ENCODE peak calls at places on chromosomes 12 and 14, in nine cellular contexts. Y, H, G, X, L, T, A, C and J are unnamed samples.

GRCh38 chr12:130816055-130816454 is 23.0 kb downstream of the STX2 start:
- DNase-seq in Y (no peak), H (no peak), G (no peak), X (no peak), L (no peak), T (no peak), A (no peak), C (no peak), J (no peak)

GRCh38 chr12:83514372-83514771 is 827.7 kb downstream of the TMTC2 start:
- DNase-seq in Y (no peak), H (no peak), G (peak; percentile 73), X (no peak), L (peak; percentile 14), T (no peak), A (peak; percentile 71), C (no peak), J (no peak)

GRCh38 chr14:100080206-100080605 is 15.0 kb downstream of the EVL start:
- DNase-seq in Y (no peak), H (no peak), G (no peak), X (no peak), L (no peak), T (no peak), A (no peak), C (no peak), J (no peak)

GRCh38 chr12:69527506-69528272 is 57.5 kb downstream of the FRS2 start:
- DNase-seq in Y (no peak), H (peak; percentile 90), G (peak; percentile 88), X (peak; percentile 19), L (no peak), T (no peak), A (no peak), C (no peak), J (no peak)

GRCh38 chr14:32618991-32619390 is 289.9 kb downstream of the AKAP6 start:
- DNase-seq in Y (no peak), H (no peak), G (no peak), X (no peak), L (peak; percentile 66), T (no peak), A (no peak), C (no peak), J (no peak)

GRCh38 chr12:109264095-109264942 is 44.8 kb downstream of the FOXN4 start:
- DNase-seq in Y (no peak), H (peak; percentile 55), G (peak; percentile 69), X (peak; percentile 82), L (peak; percentile 67), T (peak; percentile 86), A (peak; percentile 87), C (peak; percentile 29), J (peak; percentile 90)

GRCh38 chr12:57111046-57111698 is at the start of gene STAT6:
- DNase-seq in Y (peak; percentile 86), H (peak; percentile 93), G (peak; percentile 86), X (peak; percentile 54), L (peak; percentile 84), T (peak; percentile 79), A (peak; percentile 58), C (peak; percentile 71), J (peak; percentile 94)

GRCh38 chr14:55043528-55043927 is 7.9 kb upstream of the MAPK1IP1L start:
- DNase-seq in Y (no peak), H (no peak), G (no peak), X (no peak), L (no peak), T (no peak), A (no peak), C (no peak), J (no peak)

GRCh38 chr12:106709068-106709511 is 65.4 kb upstream of the RIC8B start:
- DNase-seq in Y (no peak), H (no peak), G (no peak), X (no peak), L (no peak), T (no peak), A (no peak), C (no peak), J (no peak)

GRCh38 chr14:93970967-93971634 is 5.3 kb downstream of the ASB2 start:
- DNase-seq in Y (peak; percentile 39), H (no peak), G (no peak), X (no peak), L (peak; percentile 22), T (no peak), A (no peak), C (peak; percentile 49), J (no peak)

GRCh38 chr12:96424601-96425000 is 24.4 kb upstream of the CDK17 start:
- DNase-seq in Y (no peak), H (no peak), G (no peak), X (no peak), L (no peak), T (no peak), A (no peak), C (no peak), J (no peak)

GRCh38 chr12:111427417-111428074 is 21.8 kb downstream of the SH2B3 start:
- DNase-seq in Y (no peak), H (no peak), G (no peak), X (no peak), L (no peak), T (no peak), A (no peak), C (no peak), J (no peak)

GRCh38 chr12:3097186-3097804 is 20.1 kb downstream of the TSPAN9 start:
- DNase-seq in Y (no peak), H (peak; percentile 89), G (no peak), X (peak; percentile 91), L (peak; percentile 55), T (no peak), A (no peak), C (no peak), J (no peak)

GRCh38 chr12:34388636-34389377 is 366.5 kb downstream of the ALG10 start:
- DNase-seq in Y (no peak), H (no peak), G (no peak), X (no peak), L (no peak), T (peak; percentile 29), A (no peak), C (no peak), J (peak; percentile 38)